ENCODE peak calls at places on chromosomes 5 and 9, in nine cellular contexts. E is left ventricle myocardium superior, C is omental fat pad, F is NCI-H1092 treated with DMSO at 0.1 percent for 48 hours, I is D341Med, A is trophoblast cell, Q is sciatic nerve, R is left cardiac atrium, K is iris pigment epithelial cell. N is an unnamed sample.

GRCh38 chr5:73960023-73960422 is 334.0 kb downstream of the ARHGEF28 start:
- DNase-seq in E (no peak), C (no peak), F (no peak), I (no peak), A (no peak), Q (no peak), R (no peak), K (no peak), N (no peak)

GRCh38 chr5:55570026-55570425 is 35.3 kb upstream of the PLPP1 start:
- DNase-seq in E (no peak), C (no peak), F (no peak), I (no peak), A (peak; percentile 90), Q (no peak), R (no peak), K (peak; percentile 45), N (no peak)

GRCh38 chr9:33921967-33922895 is 105.3 kb downstream of the UBE2R2 start:
- DNase-seq in E (no peak), C (no peak), F (no peak), I (peak; percentile 75), A (peak; percentile 39), Q (no peak), R (no peak), K (peak; percentile 28), N (no peak)

GRCh38 chr5:53482717-53483638 is 2.5 kb downstream of the FST start:
- DNase-seq in E (peak; percentile 56), C (no peak), F (no peak), I (no peak), A (peak; percentile 33), Q (peak; percentile 63), R (peak; percentile 36), K (peak; percentile 41), N (peak; percentile 55)

GRCh38 chr9:16341176-16341575 is 529.3 kb downstream of the BNC2 start:
- DNase-seq in E (no peak), C (no peak), F (no peak), I (no peak), A (no peak), Q (no peak), R (no peak), K (peak; percentile 50), N (no peak)

GRCh38 chr9:88388886-88389617 is 808 bp downstream of the SPIN1 start:
- DNase-seq in E (peak; percentile 74), C (peak; percentile 26), F (peak; percentile 50), I (no peak), A (peak; percentile 93), Q (peak; percentile 77), R (peak; percentile 66), K (peak; percentile 69), N (peak; percentile 69)

GRCh38 chr5:156515799-156516198 is 188.8 kb downstream of the SGCD start:
- DNase-seq in E (no peak), C (no peak), F (no peak), I (no peak), A (no peak), Q (no peak), R (no peak), K (no peak), N (no peak)

GRCh38 chr5:139888368-139888767 is 92.8 kb downstream of the PSD2 start:
- DNase-seq in E (no peak), C (no peak), F (no peak), I (no peak), A (no peak), Q (no peak), R (no peak), K (no peak), N (no peak)

GRCh38 chr9:107751522-107752235 is 262.1 kb upstream of the KLF4 start:
- DNase-seq in E (no peak), C (no peak), F (no peak), I (no peak), A (peak; percentile 81), Q (no peak), R (no peak), K (peak; percentile 77), N (no peak)

GRCh38 chr5:1112596-1113331 is 901 bp upstream of the SLC12A7 start:
- DNase-seq in E (no peak), C (no peak), F (no peak), I (no peak), A (peak; percentile 28), Q (no peak), R (no peak), K (no peak), N (no peak)

GRCh38 chr5:35851282-35851681 is 5.4 kb upstream of the IL7R start:
- DNase-seq in E (no peak), C (no peak), F (no peak), I (no peak), A (no peak), Q (no peak), R (no peak), K (peak; percentile 37), N (no peak)

GRCh38 chr9:71761938-71762353 is 6.4 kb downstream of the CEMIP2 start:
- DNase-seq in E (no peak), C (no peak), F (no peak), I (no peak), A (peak; percentile 63), Q (no peak), R (no peak), K (no peak), N (no peak)

GRCh38 chr5:134034326-134034725 is 29.6 kb upstream of the VDAC1 start:
- DNase-seq in E (no peak), C (no peak), F (no peak), I (no peak), A (no peak), Q (no peak), R (no peak), K (no peak), N (no peak)

GRCh38 chr5:127063236-127063913 is 9.9 kb downstream of the C5orf63 start:
- DNase-seq in E (no peak), C (no peak), F (no peak), I (no peak), A (no peak), Q (no peak), R (no peak), K (no peak), N (no peak)

GRCh38 chr5:118314936-118315335 is 673.4 kb downstream of the DTWD2 start:
- DNase-seq in E (no peak), C (no peak), F (no peak), I (no peak), A (no peak), Q (no peak), R (no peak), K (no peak), N (no peak)

GRCh38 chr5:153797484-153797883 is 241.2 kb downstream of the FAM114A2 start:
- DNase-seq in E (no peak), C (no peak), F (no peak), I (no peak), A (no peak), Q (no peak), R (no peak), K (no peak), N (no peak)

GRCh38 chr9:90047828-90048227 is 443.0 kb downstream of the GADD45G start:
- DNase-seq in E (no peak), C (no peak), F (no peak), I (no peak), A (no peak), Q (no peak), R (no peak), K (no peak), N (no peak)

GRCh38 chr9:127751269-127752054 is 16.4 kb upstream of the TOR2A start:
- DNase-seq in E (peak; percentile 59), C (no peak), F (no peak), I (no peak), A (peak; percentile 53), Q (no peak), R (no peak), K (no peak), N (no peak)

GRCh38 chr5:37704406-37704805 is 135.4 kb downstream of the GDNF start:
- DNase-seq in E (no peak), C (no peak), F (no peak), I (no peak), A (no peak), Q (no peak), R (no peak), K (no peak), N (no peak)

N was measured in lower lobe of right lung.